ENCODE peak calls at places on chromosomes 3 and 15, in six cellular contexts. Y, Z, F, C, M and X are unnamed samples.

GRCh38 chr3:31402118-31402517 is 130.6 kb upstream of the STT3B start:
- DNase-seq in C (no peak), F (no peak), Y (no peak), M (no peak), Z (no peak), X (no peak)

GRCh38 chr3:15319575-15319974 is 12.8 kb downstream of the SH3BP5 start:
- DNase-seq in M (peak), C (no peak), F (no peak), Z (peak), Y (no peak), X (no peak)

GRCh38 chr3:65483475-65483874 is 555.2 kb downstream of the MAGI1 start:
- DNase-seq in Y (no peak), F (no peak), C (no peak), M (peak), Z (peak), X (no peak)

GRCh38 chr3:132867956-132868355 is 145.7 kb upstream of the NPHP3 start:
- DNase-seq in Y (no peak), C (no peak), F (no peak), Z (no peak), M (no peak), X (no peak)

GRCh38 chr3:115792206-115792955 is 169.1 kb downstream of the GAP43 start:
- DNase-seq in C (no peak), F (peak), Y (no peak), M (no peak), Z (no peak), X (no peak)

GRCh38 chr15:25688166-25688565 is 175.0 kb downstream of the ATP10A start:
- DNase-seq in F (no peak), Z (no peak), M (no peak), Y (no peak), C (no peak), X (no peak)

GRCh38 chr3:149450281-149450680 is 24.2 kb upstream of the TM4SF4 start:
- DNase-seq in C (no peak), Y (no peak), M (no peak), F (no peak), Z (no peak), X (no peak)

GRCh38 chr15:59150185-59150584 is 45.2 kb downstream of the CCNB2 start:
- DNase-seq in Z (no peak), F (no peak), M (no peak), C (no peak), Y (no peak), X (no peak)

GRCh38 chr3:124885466-124886167 is 1.5 kb downstream of the ITGB5 start:
- DNase-seq in M (peak), Y (no peak), F (no peak), Z (no peak), C (no peak), X (no peak)

GRCh38 chr3:69451594-69451993 is 65.7 kb upstream of the FRMD4B start:
- DNase-seq in Y (no peak), M (no peak), F (no peak), Z (no peak), C (no peak), X (no peak)

GRCh38 chr3:156285626-156286025 is 165.2 kb downstream of the KCNAB1 start:
- DNase-seq in Y (no peak), M (no peak), F (no peak), C (no peak), Z (no peak), X (no peak)

GRCh38 chr15:58771621-58772235 is 626 bp downstream of the MINDY2 start:
- DNase-seq in M (peak), Y (no peak), Z (peak), F (no peak), C (peak), X (no peak)

GRCh38 chr3:61562042-61562809 is 855 bp downstream of the PTPRG start:
- DNase-seq in Y (no peak), Z (no peak), C (no peak), F (no peak), M (peak), X (no peak)

GRCh38 chr15:95371664-95372063 is 958.8 kb upstream of the NR2F2 start:
- DNase-seq in M (no peak), F (no peak), Z (no peak), C (no peak), Y (no peak), X (no peak)

GRCh38 chr3:147380996-147381376 is 25.4 kb downstream of the ZIC4 start:
- DNase-seq in Y (no peak), Z (no peak), M (no peak), F (no peak), C (no peak), X (no peak)

GRCh38 chr3:134320749-134321148 is 53.5 kb downstream of the AMOTL2 start:
- DNase-seq in Y (no peak), F (no peak), C (no peak), Z (no peak), M (no peak), X (no peak)

GRCh38 chr15:69908518-69909420 is 188.9 kb downstream of the TLE3 start:
- DNase-seq in Z (no peak), M (no peak), F (no peak), Y (no peak), C (no peak), X (no peak)

GRCh38 chr3:43733459-43734384 is 43.0 kb downstream of the ABHD5 start:
- DNase-seq in Z (no peak), Y (no peak), C (no peak), F (no peak), M (peak), X (peak)

GRCh38 chr3:103085465-103085864 is 650.6 kb downstream of the ZPLD1 start:
- DNase-seq in Y (no peak), C (no peak), M (no peak), Z (no peak), F (no peak), X (peak)

GRCh38 chr3:129052675-129053074 is 7.9 kb upstream of the GP9 start:
- DNase-seq in F (no peak), C (no peak), M (peak), Y (no peak), Z (peak), X (no peak)

GRCh38 chr15:70643783-70644125 is 119.6 kb downstream of the UACA start:
- DNase-seq in M (no peak), C (no peak), F (no peak), Z (no peak), Y (no peak), X (no peak)

GRCh38 chr3:157311633-157312365 is 124.9 kb upstream of the PTX3 start:
- DNase-seq in Z (no peak), M (no peak), Y (no peak), F (no peak), C (no peak), X (peak)

GRCh38 chr3:122590581-122590980 is 13.1 kb downstream of the PARP15 start:
- DNase-seq in Z (no peak), Y (no peak), F (no peak), M (no peak), C (no peak), X (no peak)

GRCh38 chr3:149377408-149378111 is at the start of gene TM4SF1:
- DNase-seq in M (peak), F (no peak), C (no peak), Z (peak), Y (no peak), X (peak)

GRCh38 chr15:24676431-24676830 is 856 bp downstream of the NPAP1 start:
- DNase-seq in Y (no peak), C (no peak), F (no peak), M (no peak), Z (no peak), X (no peak)

DNA sequence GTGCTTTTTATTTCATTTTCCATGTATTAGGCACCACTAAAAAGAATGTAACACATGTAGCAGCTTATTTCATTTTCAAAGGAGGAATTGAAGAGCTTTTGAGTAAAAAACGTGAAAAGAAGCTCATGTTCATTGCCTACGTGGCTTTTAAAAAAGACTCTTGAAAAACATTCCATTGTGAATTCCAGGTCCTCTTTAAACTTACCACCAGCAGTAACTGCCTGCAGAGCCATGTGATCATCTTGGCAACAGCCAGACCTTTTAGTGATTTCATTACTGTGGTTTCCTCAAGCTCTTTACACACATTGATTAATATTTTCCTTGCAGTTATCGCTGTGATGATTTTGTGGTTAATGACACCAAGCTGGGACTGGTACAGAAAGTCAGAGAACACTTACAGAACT is 43.8 kb upstream of the FBXL22 start:
- DNase-seq in M (peak), Y (peak), Z (no peak), F (no peak), C (no peak), X (peak)
- H3K4me3 ChIP-seq in M (no peak), Y (no peak), Z (no peak), F (no peak), C (no peak), X (peak)

DNA sequence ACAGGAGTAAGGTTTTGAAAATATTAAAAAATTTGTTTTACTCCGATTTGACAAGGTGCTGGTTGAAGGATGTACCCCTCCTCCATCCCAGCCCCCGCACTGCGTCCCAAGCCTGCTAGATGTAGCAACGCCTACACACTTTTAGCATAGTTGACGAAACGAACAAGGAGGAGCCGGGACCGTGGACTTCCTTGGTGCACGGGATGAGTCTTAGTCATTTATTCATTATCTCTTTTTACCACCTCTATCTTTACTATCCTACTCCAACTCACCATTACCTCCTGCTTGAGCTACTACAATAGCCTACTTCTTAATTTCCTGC is 10.6 kb downstream of the PRICKLE2 start:
- DNase-seq in Y (no peak), Z (no peak), C (no peak), F (no peak), M (no peak), X (no peak)
- H3K4me3 ChIP-seq in Y (no peak), Z (peak), C (no peak), F (no peak), M (no peak), X (no peak)

DNA sequence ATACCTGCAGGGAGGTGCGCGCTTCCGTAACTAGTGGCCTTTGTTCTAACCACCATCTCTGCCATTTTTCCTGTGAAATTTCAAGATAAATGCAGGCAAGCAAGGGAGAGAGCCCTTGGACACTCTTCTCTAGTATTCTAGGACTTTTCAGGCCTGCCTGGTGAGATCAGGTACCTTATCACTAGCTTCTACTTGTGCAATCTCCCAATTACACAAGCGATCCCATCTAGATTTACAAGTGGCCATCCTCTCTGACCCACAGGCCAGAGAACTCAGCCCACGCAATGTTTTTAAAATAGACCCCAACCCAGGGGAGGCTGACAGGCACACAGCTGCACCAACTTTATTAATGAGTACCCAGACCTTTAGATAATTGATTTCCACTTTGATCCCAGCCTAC is 1077.1 kb upstream of the CFAP20DC start:
- DNase-seq in C (no peak), F (no peak), M (no peak), Z (no peak), Y (no peak), X (no peak)
- H3K4me3 ChIP-seq in C (no peak), F (no peak), M (no peak), Z (no peak), Y (no peak), X (no peak)

GRCh38 chr3:151765685-151766084 is 32.0 kb downstream of the AADACL2 start:
- DNase-seq in Y (no peak), M (no peak), Z (no peak), C (no peak), F (no peak), X (no peak)

GRCh38 chr3:151766454-151766853 is 32.7 kb downstream of the AADACL2 start:
- DNase-seq in Y (no peak), M (no peak), C (no peak), F (no peak), Z (no peak), X (peak)

GRCh38 chr3:151770941-151771340 is 37.2 kb downstream of the AADACL2 start:
- DNase-seq in C (no peak), M (peak), Z (peak), F (no peak), Y (no peak), X (no peak)

GRCh38 chr3:151768393-151768930 is 34.7 kb downstream of the AADACL2 start:
- DNase-seq in F (no peak), Y (no peak), C (no peak), M (no peak), Z (no peak), X (no peak)

GRCh38 chr3:151769175-151769574 is 35.4 kb downstream of the AADACL2 start:
- DNase-seq in M (no peak), Y (no peak), F (no peak), C (no peak), Z (no peak), X (no peak)
- H3K4me3 ChIP-seq in M (no peak), Y (no peak), F (no peak), C (no peak), Z (no peak), X (no peak)

GRCh38 chr3:197354195-197355059 is 56.0 kb upstream of the DLG1 start:
- DNase-seq in Y (no peak), F (no peak), M (peak), C (no peak), Z (no peak), X (no peak)
- H3K4me3 ChIP-seq in Y (no peak), F (no peak), M (no peak), C (no peak), Z (no peak), X (no peak)

GRCh38 chr15:40328176-40328575 is 4.7 kb downstream of the INAFM2 start:
- DNase-seq in M (no peak), Y (no peak), F (no peak), Z (no peak), C (no peak), X (no peak)
- H3K4me3 ChIP-seq in M (no peak), Y (peak), F (no peak), Z (no peak), C (no peak), X (no peak)

GRCh38 chr3:105865867-105866350 is 2.9 kb downstream of the CBLB start:
- DNase-seq in C (no peak), Y (no peak), Z (no peak), M (no peak), F (no peak), X (no peak)
- H3K4me3 ChIP-seq in C (peak), Y (no peak), Z (peak), M (peak), F (peak), X (peak)

DNA sequence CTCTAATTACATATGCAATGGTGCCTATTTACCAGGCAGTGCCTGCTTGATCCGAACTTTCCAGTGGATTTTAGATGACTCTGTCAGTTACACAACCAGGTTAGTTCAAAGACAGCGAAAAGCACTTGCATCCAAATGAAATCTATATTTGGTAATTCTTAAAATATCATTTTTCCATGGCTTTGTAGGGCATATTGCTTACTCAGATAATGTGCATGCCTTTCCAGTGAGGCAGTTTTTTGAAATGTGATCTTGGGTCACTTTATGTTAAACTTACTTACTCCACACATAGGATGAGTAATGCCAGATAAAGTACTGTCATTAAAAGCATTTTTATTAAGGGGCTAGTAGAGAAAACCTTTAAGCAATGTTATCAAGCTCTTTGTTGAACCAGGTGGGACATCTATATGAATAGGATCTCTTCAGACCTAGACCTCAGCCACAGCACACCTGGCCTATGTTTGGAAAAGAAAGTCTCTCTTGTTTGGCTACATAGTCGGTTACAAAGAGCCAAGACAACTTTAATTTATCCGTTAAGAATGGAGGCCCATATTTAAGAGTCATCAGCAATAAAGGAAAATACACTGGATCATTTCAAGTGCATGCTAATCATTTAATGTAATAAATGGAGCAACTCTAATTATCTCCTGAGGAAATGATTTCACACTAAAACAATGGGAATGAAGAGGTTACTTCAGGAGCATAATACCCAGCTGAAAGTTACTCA is 56.4 kb upstream of the TMCO5A start:
- DNase-seq in Z (no peak), C (no peak), F (no peak), Y (no peak), M (no peak), X (no peak)
- H3K4me3 ChIP-seq in Z (no peak), C (no peak), F (no peak), Y (no peak), M (no peak), X (no peak)